ENCODE peak calls at places on chromosomes 11 and 22, in eight cellular contexts. O, N, W, A, P, H, K and Y are unnamed samples.

GRCh38 chr11:119696378-119697157 is 32.4 kb downstream of the NECTIN1 start:
- DNase-seq in O (no peak), N (no peak), W (no peak), A (no peak), P (no peak), H (peak; percentile 17), K (no peak), Y (no peak)

GRCh38 chr11:112292785-112293407 is 32.2 kb upstream of the PLET1 start:
- DNase-seq in O (peak; percentile 58), N (no peak), W (no peak), A (no peak), P (no peak), H (no peak), K (no peak), Y (no peak)

GRCh38 chr11:12287374-12288211 is 89.8 kb upstream of the PARVA start:
- DNase-seq in O (peak; percentile 91), N (peak; percentile 90), W (peak; percentile 72), A (no peak), P (peak; percentile 78), H (peak; percentile 55), K (no peak), Y (no peak)

GRCh38 chr11:29282088-29282487 is 734.7 kb downstream of the KCNA4 start:
- DNase-seq in O (no peak), N (no peak), W (no peak), A (no peak), P (peak; percentile 81), H (no peak), K (no peak), Y (no peak)

GRCh38 chr11:36702330-36703054 is 104.5 kb upstream of the RAG2 start:
- DNase-seq in O (no peak), N (no peak), W (peak; percentile 41), A (peak; percentile 3), P (peak; percentile 66), H (peak; percentile 64), K (no peak), Y (peak; percentile 46)

GRCh38 chr11:76639621-76640020 is 30.9 kb downstream of the LRRC32 start:
- DNase-seq in O (no peak), N (no peak), W (no peak), A (no peak), P (no peak), H (no peak), K (no peak), Y (no peak)

GRCh38 chr11:119751281-119752060 is 22.5 kb upstream of the NECTIN1 start:
- DNase-seq in O (no peak), N (no peak), W (no peak), A (no peak), P (no peak), H (no peak), K (no peak), Y (peak; percentile 43)

GRCh38 chr11:59614277-59615131 is 1.1 kb downstream of the OSBP start:
- DNase-seq in O (no peak), N (no peak), W (peak; percentile 19), A (no peak), P (no peak), H (peak; percentile 54), K (no peak), Y (peak; percentile 8)

GRCh38 chr22:32876516-32876915 is 75.0 kb downstream of the TIMP3 start:
- DNase-seq in O (no peak), N (no peak), W (no peak), A (no peak), P (no peak), H (no peak), K (no peak), Y (no peak)

GRCh38 chr11:28770806-28771205 is 662.6 kb downstream of the METTL15 start:
- DNase-seq in O (no peak), N (no peak), W (no peak), A (no peak), P (no peak), H (no peak), K (no peak), Y (no peak)

GRCh38 chr11:121630041-121630440 is 177.3 kb upstream of the SORL1-AS1 start:
- DNase-seq in O (no peak), N (no peak), W (no peak), A (no peak), P (no peak), H (no peak), K (no peak), Y (no peak)

GRCh38 chr11:122100222-122101080 is 15.6 kb downstream of the BLID start:
- DNase-seq in O (peak; percentile 27), N (no peak), W (peak; percentile 93), A (no peak), P (no peak), H (no peak), K (no peak), Y (no peak)

GRCh38 chr11:65315866-65316233 is 1.2 kb downstream of the CDC42EP2 start:
- DNase-seq in O (no peak), N (no peak), W (no peak), A (no peak), P (no peak), H (no peak), K (no peak), Y (no peak)

GRCh38 chr11:61472282-61472681 is 36.3 kb upstream of the LRRC10B start:
- DNase-seq in O (peak; percentile 76), N (no peak), W (peak; percentile 72), A (no peak), P (no peak), H (no peak), K (no peak), Y (no peak)

GRCh38 chr11:102614485-102614884 is 10.6 kb downstream of the MMP20 start:
- DNase-seq in O (no peak), N (no peak), W (no peak), A (no peak), P (no peak), H (no peak), K (no peak), Y (peak; percentile 23)

GRCh38 chr11:999009-999408 is 37.5 kb downstream of the MUC6 start:
- DNase-seq in O (no peak), N (no peak), W (no peak), A (no peak), P (no peak), H (no peak), K (no peak), Y (no peak)

GRCh38 chr11:1003159-1003558 is 33.4 kb downstream of the MUC6 start:
- DNase-seq in O (no peak), N (no peak), W (no peak), A (no peak), P (no peak), H (no peak), K (no peak), Y (no peak)

GRCh38 chr11:1000357-1000982 is 36.0 kb downstream of the MUC6 start:
- DNase-seq in O (no peak), N (no peak), W (no peak), A (no peak), P (no peak), H (no peak), K (no peak), Y (no peak)

GRCh38 chr11:1001682-1002081 is 34.8 kb downstream of the MUC6 start:
- DNase-seq in O (no peak), N (no peak), W (no peak), A (no peak), P (no peak), H (no peak), K (no peak), Y (no peak)

GRCh38 chr11:1002091-1002984 is 34.2 kb downstream of the MUC6 start:
- DNase-seq in O (no peak), N (no peak), W (no peak), A (no peak), P (no peak), H (no peak), K (no peak), Y (no peak)
- H3K36me3 ChIP-seq in O (peaks cover 38% of the 10 kb centered on the region), N (peaks cover 49% of the 10 kb centered on the region), W (no peaks in the 10 kb centered on the region), A (peaks cover 45% of the 10 kb centered on the region), P (peaks cover 11% of the 10 kb centered on the region), H (peaks cover 46% of the 10 kb centered on the region), K (peaks cover 23% of the 10 kb centered on the region), Y (peaks cover 34% of the 10 kb centered on the region)

DNA sequence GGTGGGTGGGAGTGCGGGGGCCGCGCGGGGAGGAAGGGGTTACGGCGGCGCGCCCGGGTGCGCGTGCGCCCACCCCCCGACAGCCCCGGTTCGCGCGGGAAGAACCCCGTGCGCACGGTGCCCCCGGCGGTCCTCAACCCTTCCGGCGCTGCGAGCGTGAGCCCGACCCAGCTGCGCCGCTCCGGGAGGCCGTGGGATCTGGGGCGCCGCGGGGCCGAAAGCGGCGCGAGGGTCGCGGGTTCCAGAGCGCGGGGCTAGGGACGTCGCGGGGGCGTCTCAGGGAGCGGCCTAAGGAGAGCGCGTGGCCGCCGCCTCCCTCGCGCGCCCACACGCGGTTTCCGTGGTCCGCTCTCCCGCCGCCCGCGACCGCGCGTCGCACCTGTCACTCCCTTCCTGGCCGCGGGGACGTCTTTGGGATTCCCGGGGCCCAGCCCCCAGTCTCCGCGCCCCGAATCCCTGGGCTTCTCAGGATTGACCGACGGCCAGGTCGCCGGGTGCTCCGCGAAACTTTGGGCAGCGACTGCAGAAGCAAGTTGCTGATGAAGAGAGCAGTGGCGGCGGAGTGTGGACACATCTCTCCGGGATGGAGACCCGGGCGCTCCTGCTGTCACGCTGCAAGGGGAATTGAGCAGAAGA is 582 bp downstream of the SREBF2 start:
- DNase-seq in O (no peak), N (no peak), W (peak; percentile 62), A (peak; percentile 37), P (no peak), H (peak; percentile 55), K (no peak), Y (peak; percentile 55)
- H3K4me3 ChIP-seq in O (peak overlapping the region; percentile 96), N (peak overlapping the region; percentile 70), W (peak overlapping the region; percentile 87), A (peak overlapping the region; percentile 19), P (peak overlapping the region; percentile 78), H (peak overlapping the region; percentile 66), K (peak overlapping the region; percentile 96), Y (peak overlapping the region; percentile 90)

GRCh38 chr11:18676803-18677202 is 21.8 kb upstream of the TMEM86A start:
- DNase-seq in O (no peak), N (no peak), W (no peak), A (no peak), P (no peak), H (no peak), K (no peak), Y (no peak)

DNA sequence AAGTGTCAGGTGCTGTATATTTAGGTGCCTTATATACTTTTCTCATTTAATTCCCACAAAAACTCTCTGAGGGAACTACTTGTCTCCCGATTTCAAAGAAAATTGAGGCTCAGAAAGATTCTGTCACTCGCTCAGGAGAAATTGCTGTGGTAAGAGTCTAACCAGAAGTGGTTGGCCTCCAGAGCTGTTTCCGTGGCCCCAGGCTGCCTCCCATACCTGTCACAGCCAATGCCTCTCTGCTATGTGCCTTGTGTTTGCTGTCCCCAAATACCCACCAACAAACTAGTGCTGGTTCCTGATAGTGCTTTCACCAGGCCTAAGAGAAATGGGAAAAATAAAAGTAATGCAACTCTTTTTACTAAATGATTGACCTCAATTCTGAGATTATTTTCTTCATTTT is 21.0 kb upstream of the TMEM86A start:
- DNase-seq in O (no peak), N (no peak), W (no peak), A (no peak), P (no peak), H (no peak), K (no peak), Y (no peak)
- H3K36me3 ChIP-seq in O (no peaks in the 10 kb centered on the region), N (no peaks in the 10 kb centered on the region), W (no peaks in the 10 kb centered on the region), A (no peaks in the 10 kb centered on the region), P (no peaks in the 10 kb centered on the region), H (no peaks in the 10 kb centered on the region), K (no peaks in the 10 kb centered on the region), Y (no peaks in the 10 kb centered on the region)

DNA sequence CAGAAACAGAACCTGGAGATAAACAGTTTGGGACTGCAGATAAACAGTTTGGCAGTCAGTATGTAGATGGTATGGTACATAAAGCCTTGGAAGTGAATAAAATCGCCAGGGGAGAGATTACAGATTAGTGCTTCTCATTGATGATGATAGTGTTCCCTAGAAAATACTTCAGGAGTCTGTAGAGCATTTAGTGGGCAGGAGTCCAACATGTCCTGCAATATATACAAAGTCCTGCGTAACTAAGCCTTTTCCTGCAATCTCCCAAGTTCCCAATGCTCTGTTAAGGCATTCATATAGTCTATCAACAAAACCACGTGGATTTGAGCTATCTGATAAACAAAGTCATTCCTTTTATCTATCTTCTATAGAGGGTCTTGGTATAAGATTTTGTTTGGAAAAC is 35.1 kb downstream of the NARS2 start:
- DNase-seq in O (no peak), N (no peak), W (no peak), A (no peak), P (no peak), H (no peak), K (no peak), Y (no peak)
- H3K4me3 ChIP-seq in O (no peak overlapping the region), N (no peak overlapping the region), W (no peak overlapping the region), A (no peak overlapping the region), P (no peak overlapping the region), H (no peak overlapping the region), K (no peak overlapping the region), Y (no peak overlapping the region)